ENCODE peak calls at places on chromosomes 7 and 10, in six cellular contexts. One of them, this sample, is unnamed.

GRCh38 chr10:27822286-27822685 is 76.7 kb upstream of the MKX start:
- DNase-seq in HCT116: no peak
- DNase-seq in SK-N-SH: no peak
- DNase-seq in HepG2: no peak
- DNase-seq in K562: no peak
- DNase-seq in H1: no peak
- DNase-seq in this sample: no peak

GRCh38 chr7:63038987-63039386 is 959.7 kb upstream of the ZNF722 start:
- DNase-seq in HCT116: no peak
- DNase-seq in SK-N-SH: no peak
- DNase-seq in HepG2: no peak
- DNase-seq in K562: no peak
- DNase-seq in H1: no peak
- DNase-seq in this sample: no peak

GRCh38 chr7:1020849-1021251 is 23.5 kb upstream of the GPR146 start:
- DNase-seq in HCT116: no peak
- DNase-seq in SK-N-SH: no peak
- DNase-seq in HepG2: no peak
- DNase-seq in K562: no peak
- DNase-seq in H1: no peak
- DNase-seq in this sample: no peak

GRCh38 chr10:102608487-102608886 is 35.8 kb upstream of the TRIM8 start:
- DNase-seq in HCT116: no peak
- DNase-seq in SK-N-SH: no peak
- DNase-seq in HepG2: no peak
- DNase-seq in K562: peak
- DNase-seq in H1: no peak
- DNase-seq in this sample: no peak

GRCh38 chr10:123582084-123582989 is 83.8 kb upstream of the GPR26 start:
- DNase-seq in HCT116: peak
- DNase-seq in SK-N-SH: peak
- DNase-seq in HepG2: peak
- DNase-seq in K562: peak
- DNase-seq in H1: peak
- DNase-seq in this sample: peak

GRCh38 chr7:105975770-105976428 is 12.8 kb downstream of the CDHR3 start:
- DNase-seq in HCT116: no peak
- DNase-seq in SK-N-SH: no peak
- DNase-seq in HepG2: no peak
- DNase-seq in K562: no peak
- DNase-seq in H1: no peak
- DNase-seq in this sample: no peak

GRCh38 chr7:154442939-154443338 is 390.7 kb downstream of the DPP6 start:
- DNase-seq in HCT116: no peak
- DNase-seq in SK-N-SH: no peak
- DNase-seq in HepG2: no peak
- DNase-seq in K562: no peak
- DNase-seq in H1: no peak
- DNase-seq in this sample: no peak

GRCh38 chr10:75611081-75611971 is 179.9 kb downstream of the LRMDA start:
- DNase-seq in HCT116: no peak
- DNase-seq in SK-N-SH: no peak
- DNase-seq in HepG2: peak
- DNase-seq in K562: no peak
- DNase-seq in H1: no peak
- DNase-seq in this sample: no peak

GRCh38 chr7:74502216-74502891 is 48.6 kb downstream of the GTF2IRD1 start:
- DNase-seq in HCT116: no peak
- DNase-seq in SK-N-SH: no peak
- DNase-seq in HepG2: no peak
- DNase-seq in K562: no peak
- DNase-seq in H1: no peak
- DNase-seq in this sample: peak

GRCh38 chr10:59283456-59284082 is 78.8 kb downstream of the FAM13C start:
- DNase-seq in HCT116: no peak
- DNase-seq in SK-N-SH: peak
- DNase-seq in HepG2: no peak
- DNase-seq in K562: no peak
- DNase-seq in H1: no peak
- DNase-seq in this sample: peak

GRCh38 chr7:103343332-103343731 is 1.2 kb downstream of the DNAJC2 start:
- DNase-seq in HCT116: no peak
- DNase-seq in SK-N-SH: no peak
- DNase-seq in HepG2: no peak
- DNase-seq in K562: no peak
- DNase-seq in H1: no peak
- DNase-seq in this sample: no peak

GRCh38 chr7:27173412-27174076 is 576 bp downstream of the HOXA10 start:
- DNase-seq in HCT116: no peak
- DNase-seq in SK-N-SH: peak
- DNase-seq in HepG2: no peak
- DNase-seq in K562: no peak
- DNase-seq in H1: peak
- DNase-seq in this sample: no peak

GRCh38 chr10:47458466-47459154 is 25.3 kb downstream of the ANXA8 start:
- DNase-seq in HCT116: no peak
- DNase-seq in SK-N-SH: no peak
- DNase-seq in HepG2: no peak
- DNase-seq in K562: peak
- DNase-seq in H1: peak
- DNase-seq in this sample: no peak

GRCh38 chr10:93072713-93073538 is 767 bp upstream of the CYP26A1 start:
- DNase-seq in HCT116: no peak
- DNase-seq in SK-N-SH: peak
- DNase-seq in HepG2: no peak
- DNase-seq in K562: no peak
- DNase-seq in H1: no peak
- DNase-seq in this sample: no peak

GRCh38 chr10:93073539-93074136 is at the start of gene CYP26A1:
- DNase-seq in HCT116: no peak
- DNase-seq in SK-N-SH: peak
- DNase-seq in HepG2: no peak
- DNase-seq in K562: peak
- DNase-seq in H1: peak
- DNase-seq in this sample: no peak

GRCh38 chr10:93071177-93071472 is 2.6 kb upstream of the CYP26A1 start:
- DNase-seq in HCT116: no peak
- DNase-seq in SK-N-SH: peak
- DNase-seq in HepG2: no peak
- DNase-seq in K562: peak
- DNase-seq in H1: no peak
- DNase-seq in this sample: no peak

GRCh38 chr10:93071674-93072224 is 1.9 kb upstream of the CYP26A1 start:
- DNase-seq in HCT116: no peak
- DNase-seq in SK-N-SH: peak
- DNase-seq in HepG2: peak
- DNase-seq in K562: peak
- DNase-seq in H1: peak
- DNase-seq in this sample: peak

DNA sequence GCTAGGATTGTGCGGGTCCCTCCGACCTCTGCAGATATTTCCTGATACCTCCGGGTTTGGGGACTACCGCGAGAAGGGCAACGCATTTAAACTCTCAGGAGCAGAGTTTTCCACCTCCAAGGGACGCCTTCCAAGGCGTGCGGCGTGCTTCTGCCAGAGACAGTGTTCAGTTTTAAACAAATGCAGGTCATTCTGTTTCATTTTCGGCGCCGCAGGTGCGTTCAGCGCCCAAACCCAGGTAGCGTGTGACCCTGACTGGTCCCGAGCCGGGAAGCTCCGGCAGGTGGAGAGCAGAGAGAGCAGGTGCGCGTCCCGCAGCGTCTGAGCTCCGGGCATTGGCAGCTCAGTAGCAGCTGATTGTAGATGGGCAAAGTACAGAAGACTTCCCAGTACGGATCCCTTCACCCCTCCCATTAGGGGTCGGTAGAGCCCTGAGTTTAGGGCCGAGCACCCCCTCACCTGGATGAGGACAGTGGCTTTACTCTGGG is 1.4 kb upstream of the CYP26A1 start:
- DNase-seq in HCT116: no peak
- DNase-seq in SK-N-SH: no peak
- DNase-seq in HepG2: no peak
- DNase-seq in K562: no peak
- DNase-seq in H1: no peak
- DNase-seq in this sample: peak
- TF ChIP-seq JUND in HCT116: no peak
- TF ChIP-seq JUND in SK-N-SH: no peak
- TF ChIP-seq JUND in HepG2: no peak
- TF ChIP-seq JUND in K562: no peak
- TF ChIP-seq JUND in H1: no peak
- TF ChIP-seq JUND in this sample: no peak

DNA sequence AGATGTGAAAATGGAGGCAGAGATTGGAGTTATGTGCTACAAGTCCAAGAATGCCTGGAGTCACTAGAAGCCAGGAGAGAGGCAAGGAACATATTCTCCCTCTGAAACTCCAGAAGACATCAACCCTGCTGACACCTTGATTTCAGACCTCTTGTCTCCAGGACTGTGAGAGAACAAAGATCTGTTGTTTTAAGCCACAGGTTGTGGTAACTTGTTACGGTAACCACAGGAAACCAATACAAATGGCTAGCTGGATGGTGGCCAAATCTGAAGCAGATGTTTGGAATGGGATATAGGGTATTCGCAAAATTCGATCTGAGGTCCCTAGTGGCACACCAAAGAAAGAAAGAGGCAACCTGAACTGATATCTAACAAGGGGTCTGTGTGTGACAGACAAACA is 129.0 kb downstream of the HERPUD2 start:
- DNase-seq in HCT116: no peak
- DNase-seq in SK-N-SH: no peak
- DNase-seq in HepG2: no peak
- DNase-seq in K562: no peak
- DNase-seq in H1: no peak
- DNase-seq in this sample: no peak
- TF ChIP-seq JUND in HCT116: no peak
- TF ChIP-seq JUND in SK-N-SH: no peak
- TF ChIP-seq JUND in HepG2: no peak
- TF ChIP-seq JUND in K562: no peak
- TF ChIP-seq JUND in H1: no peak
- TF ChIP-seq JUND in this sample: no peak

GRCh38 chr10:77251297-77252013 is 386.2 kb downstream of the KCNMA1 start:
- DNase-seq in HCT116: peak
- DNase-seq in SK-N-SH: peak
- DNase-seq in HepG2: peak
- DNase-seq in K562: peak
- DNase-seq in H1: no peak
- DNase-seq in this sample: peak
- TF ChIP-seq JUND in HCT116: no peak
- TF ChIP-seq JUND in SK-N-SH: no peak
- TF ChIP-seq JUND in HepG2: no peak
- TF ChIP-seq JUND in K562: no peak
- TF ChIP-seq JUND in H1: no peak
- TF ChIP-seq JUND in this sample: no peak

GRCh38 chr10:100826983-100827818 is 81.8 kb downstream of the PAX2 start:
- DNase-seq in HCT116: peak
- DNase-seq in SK-N-SH: peak
- DNase-seq in HepG2: no peak
- DNase-seq in K562: peak
- DNase-seq in H1: peak
- DNase-seq in this sample: peak
- TF ChIP-seq JUND in HCT116: no peak
- TF ChIP-seq JUND in SK-N-SH: no peak
- TF ChIP-seq JUND in HepG2: no peak
- TF ChIP-seq JUND in K562: no peak
- TF ChIP-seq JUND in H1: no peak
- TF ChIP-seq JUND in this sample: no peak

DNA sequence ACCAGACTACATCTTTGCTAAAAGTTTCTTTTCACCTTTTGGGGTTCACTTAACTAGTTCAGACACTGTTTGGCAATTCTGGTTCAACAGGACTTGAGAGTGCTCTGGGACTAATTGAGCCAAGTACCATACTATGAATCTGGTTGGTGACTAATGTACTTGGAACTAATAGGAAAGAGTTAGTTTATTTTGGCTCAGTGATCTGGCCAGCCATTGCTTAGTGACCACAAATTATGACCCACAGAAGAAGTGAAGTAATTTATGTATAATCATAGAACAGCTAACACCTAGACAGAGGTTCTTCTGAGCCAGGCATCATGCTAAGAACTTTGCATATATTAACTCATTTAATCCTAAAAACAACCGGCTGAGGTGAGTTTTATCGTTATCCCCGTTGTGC is 126.5 kb upstream of the JCAD start:
- DNase-seq in HCT116: no peak
- DNase-seq in SK-N-SH: no peak
- DNase-seq in HepG2: no peak
- DNase-seq in K562: no peak
- DNase-seq in H1: no peak
- DNase-seq in this sample: peak
- TF ChIP-seq JUND in HCT116: no peak
- TF ChIP-seq JUND in SK-N-SH: peak
- TF ChIP-seq JUND in HepG2: no peak
- TF ChIP-seq JUND in K562: no peak
- TF ChIP-seq JUND in H1: no peak
- TF ChIP-seq JUND in this sample: no peak

GRCh38 chr10:14259696-14260595 is 70.8 kb downstream of the FRMD4A start:
- DNase-seq in HCT116: no peak
- DNase-seq in SK-N-SH: no peak
- DNase-seq in HepG2: peak
- DNase-seq in K562: no peak
- DNase-seq in H1: no peak
- DNase-seq in this sample: no peak

GRCh38 chr10:14261341-14261740 is 69.4 kb downstream of the FRMD4A start:
- DNase-seq in HCT116: no peak
- DNase-seq in SK-N-SH: no peak
- DNase-seq in HepG2: no peak
- DNase-seq in K562: no peak
- DNase-seq in H1: no peak
- DNase-seq in this sample: no peak

GRCh38 chr10:14263041-14263440 is 67.7 kb downstream of the FRMD4A start:
- DNase-seq in HCT116: no peak
- DNase-seq in SK-N-SH: no peak
- DNase-seq in HepG2: no peak
- DNase-seq in K562: no peak
- DNase-seq in H1: no peak
- DNase-seq in this sample: no peak

GRCh38 chr10:14271621-14272020 is 59.1 kb downstream of the FRMD4A start:
- DNase-seq in HCT116: no peak
- DNase-seq in SK-N-SH: no peak
- DNase-seq in HepG2: no peak
- DNase-seq in K562: no peak
- DNase-seq in H1: no peak
- DNase-seq in this sample: no peak

DNA sequence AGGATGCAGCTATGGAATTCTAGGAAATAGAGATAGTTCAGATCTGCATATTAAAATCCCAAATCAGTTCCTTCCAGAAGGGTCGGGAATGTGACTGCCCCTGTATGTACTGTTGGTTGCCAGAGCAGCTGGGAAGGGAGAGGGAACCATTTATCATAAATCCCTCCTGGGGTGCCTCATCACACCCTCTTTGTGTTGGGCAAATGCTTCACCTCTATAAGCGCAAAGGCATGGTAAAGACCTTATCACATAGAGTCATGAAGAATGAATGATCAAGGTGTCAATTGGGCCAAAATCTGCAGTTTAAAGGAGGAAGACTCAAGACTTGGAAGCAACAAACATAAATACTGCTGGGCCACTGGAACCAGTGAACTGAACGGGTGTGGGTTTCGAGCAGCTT is 65.0 kb downstream of the FRMD4A start:
- DNase-seq in HCT116: no peak
- DNase-seq in SK-N-SH: no peak
- DNase-seq in HepG2: no peak
- DNase-seq in K562: no peak
- DNase-seq in H1: no peak
- DNase-seq in this sample: no peak
- TF ChIP-seq JUND in HCT116: no peak
- TF ChIP-seq JUND in SK-N-SH: no peak
- TF ChIP-seq JUND in HepG2: no peak
- TF ChIP-seq JUND in K562: no peak
- TF ChIP-seq JUND in H1: no peak
- TF ChIP-seq JUND in this sample: no peak